ENCODE peak calls at places on chromosomes 2 and 18, in ten cellular contexts. R, T, N, E, F, K, Y, A, L and G are unnamed samples.

GRCh38 chr2:102618452-102619413 is 620 bp upstream of the SLC9A2 start:
- DNase-seq in T (no peak), L (peak; percentile 53), N (no peak), E (no peak), Y (no peak), R (peak; percentile 21), F (no peak), K (no peak), A (no peak), G (no peak)

GRCh38 chr18:48179005-48179404 is 230.2 kb downstream of the ZBTB7C start:
- DNase-seq in K (no peak), A (no peak), T (no peak), L (no peak), Y (no peak), F (no peak), R (no peak), N (no peak), E (no peak), G (no peak)

GRCh38 chr2:191863988-191864387 is 17.1 kb upstream of the CAVIN2 start:
- DNase-seq in K (no peak), A (no peak), T (peak; percentile 68), E (no peak), F (peak; percentile 33), L (no peak), N (no peak), R (no peak), Y (no peak), G (no peak)

GRCh38 chr2:207478572-207478971 is 51.2 kb upstream of the CREB1 start:
- DNase-seq in N (no peak), R (no peak), T (no peak), K (peak; percentile 35), L (no peak), A (no peak), F (no peak), Y (no peak), E (no peak), G (no peak)

GRCh38 chr18:59381949-59382348 is 22.9 kb upstream of the LMAN1 start:
- DNase-seq in A (no peak), Y (no peak), F (no peak), K (no peak), L (no peak), R (no peak), E (no peak), N (no peak), T (no peak), G (no peak)

GRCh38 chr2:20661028-20661980 is 5.6 kb upstream of the GDF7 start:
- DNase-seq in K (peak; percentile 33), E (peak; percentile 75), L (peak; percentile 56), Y (peak; percentile 63), A (no peak), N (peak; percentile 14), T (peak; percentile 75), F (peak; percentile 88), R (peak; percentile 72), G (peak; percentile 67)

GRCh38 chr2:207012461-207012860 is 73.1 kb downstream of the CPO start:
- DNase-seq in N (no peak), A (no peak), F (peak; percentile 31), E (no peak), T (no peak), L (no peak), K (no peak), Y (no peak), R (no peak), G (no peak)

GRCh38 chr18:48621240-48621639 is 82.4 kb downstream of the CTIF start:
- DNase-seq in L (no peak), T (peak; percentile 93), E (no peak), Y (no peak), R (no peak), K (no peak), F (peak; percentile 82), A (no peak), N (no peak), G (no peak)

GRCh38 chr18:59660976-59661743 is 36.1 kb downstream of the CCBE1 start:
- DNase-seq in T (peak; percentile 69), F (peak; percentile 88), A (no peak), N (no peak), Y (no peak), R (no peak), L (no peak), K (no peak), E (no peak), G (no peak)

GRCh38 chr18:67417864-67418523 is 98.5 kb downstream of the DSEL start:
- DNase-seq in E (no peak), A (no peak), Y (no peak), R (no peak), N (no peak), L (peak; percentile 60), F (peak; percentile 46), T (peak; percentile 57), K (no peak), G (no peak)

GRCh38 chr18:57084331-57085298 is 62.3 kb upstream of the BOD1L2 start:
- DNase-seq in R (no peak), K (peak; percentile 74), N (no peak), L (no peak), A (no peak), T (no peak), E (no peak), F (no peak), Y (no peak), G (no peak)

GRCh38 chr2:181312515-181312927 is 144.7 kb upstream of the ITGA4 start:
- DNase-seq in A (no peak), F (no peak), T (no peak), N (no peak), E (no peak), R (no peak), K (no peak), Y (no peak), L (no peak), G (no peak)

GRCh38 chr2:178258916-178259315 is 64.6 kb downstream of the OSBPL6 start:
- DNase-seq in L (no peak), R (no peak), F (no peak), N (no peak), A (no peak), Y (no peak), E (no peak), T (peak; percentile 50), K (no peak), G (no peak)

GRCh38 chr18:56992777-56993176 is 154.1 kb upstream of the BOD1L2 start:
- DNase-seq in Y (no peak), K (no peak), F (no peak), T (peak; percentile 35), E (no peak), L (peak; percentile 32), A (no peak), R (no peak), N (no peak), G (peak; percentile 87)

GRCh38 chr2:65296971-65297370 is 69.3 kb downstream of the ACTR2 start:
- DNase-seq in F (no peak), Y (no peak), A (no peak), N (no peak), E (no peak), T (no peak), R (no peak), L (no peak), K (no peak), G (no peak)

GRCh38 chr18:2963048-2963447 is 49.9 kb downstream of the LPIN2 start:
- DNase-seq in F (no peak), R (no peak), N (no peak), A (no peak), K (no peak), T (no peak), Y (no peak), E (no peak), L (no peak), G (no peak)

GRCh38 chr18:12011962-12012549 is 30.7 kb downstream of the IMPA2 start:
- DNase-seq in A (no peak), R (no peak), K (no peak), L (no peak), E (no peak), N (no peak), Y (no peak), T (peak; percentile 58), F (peak; percentile 19), G (no peak)

GRCh38 chr2:31214638-31214915 is 2.7 kb downstream of the CAPN14 start:
- DNase-seq in A (no peak), Y (no peak), E (no peak), F (no peak), L (no peak), N (no peak), R (no peak), T (no peak), K (no peak), G (no peak)

GRCh38 chr2:22855081-22855480 is 529.9 kb upstream of the KLHL29 start:
- DNase-seq in Y (no peak), N (no peak), E (no peak), F (no peak), L (peak; percentile 50), T (no peak), R (peak; percentile 3), K (no peak), A (no peak), G (peak; percentile 42)

GRCh38 chr2:240129731-240130392 is 6.2 kb downstream of the COPS9 start:
- DNase-seq in T (no peak), N (no peak), K (no peak), A (no peak), F (no peak), Y (no peak), R (no peak), E (no peak), L (no peak), G (no peak)